ENCODE peak calls at places on chromosomes 2 and 18, in ten cellular contexts. One of them, this sample, is unnamed.

GRCh38 chr2:15058015-15058414 is 425.5 kb downstream of the LRATD1 start:
- DNase-seq in neuronal stem cell: no peak
- DNase-seq in AG09319: no peak
- DNase-seq in stimulated activated CD8-positive, alpha-beta memory T cell treated with anti-CD3 and anti-CD28 coated beads, Interleukin-7, amount 100 ng/mL, for 1 hour: no peak
- DNase-seq in adipocyte: no peak
- DNase-seq in nucleus accumbens: no peak
- DNase-seq in stimulated activated CD4-positive, alpha-beta T cell treated with anti-CD3 and anti-CD28 coated beads, Interleukin-15, amount 100 ng/mL, for 24 hours: peak; percentile 38
- DNase-seq in body of pancreas: no peak
- DNase-seq in HCT116: peak; percentile 12
- DNase-seq in mesendoderm: peak; percentile 55
- DNase-seq in this sample: no peak

GRCh38 chr2:8517850-8518480 is 163.9 kb upstream of the ID2 start:
- DNase-seq in stimulated activated CD8-positive, alpha-beta memory T cell treated with anti-CD3 and anti-CD28 coated beads, Interleukin-7, amount 100 ng/mL, for 1 hour: no peak
- DNase-seq in nucleus accumbens: no peak
- DNase-seq in HCT116: no peak
- DNase-seq in body of pancreas: no peak
- DNase-seq in AG09319: no peak
- DNase-seq in mesendoderm: no peak
- DNase-seq in neuronal stem cell: peak; percentile 24
- DNase-seq in adipocyte: no peak
- DNase-seq in stimulated activated CD4-positive, alpha-beta T cell treated with anti-CD3 and anti-CD28 coated beads, Interleukin-15, amount 100 ng/mL, for 24 hours: no peak
- DNase-seq in this sample: no peak

GRCh38 chr2:238099709-238100048 is 461 bp upstream of the ESPNL start:
- DNase-seq in nucleus accumbens: no peak
- DNase-seq in AG09319: no peak
- DNase-seq in stimulated activated CD4-positive, alpha-beta T cell treated with anti-CD3 and anti-CD28 coated beads, Interleukin-15, amount 100 ng/mL, for 24 hours: no peak
- DNase-seq in body of pancreas: peak; percentile 9
- DNase-seq in stimulated activated CD8-positive, alpha-beta memory T cell treated with anti-CD3 and anti-CD28 coated beads, Interleukin-7, amount 100 ng/mL, for 1 hour: no peak
- DNase-seq in HCT116: no peak
- DNase-seq in adipocyte: no peak
- DNase-seq in neuronal stem cell: no peak
- DNase-seq in mesendoderm: no peak
- DNase-seq in this sample: no peak

GRCh38 chr2:220029013-220029412 is 401.6 kb downstream of the SLC4A3 start:
- DNase-seq in HCT116: no peak
- DNase-seq in neuronal stem cell: no peak
- DNase-seq in stimulated activated CD4-positive, alpha-beta T cell treated with anti-CD3 and anti-CD28 coated beads, Interleukin-15, amount 100 ng/mL, for 24 hours: no peak
- DNase-seq in adipocyte: no peak
- DNase-seq in nucleus accumbens: no peak
- DNase-seq in stimulated activated CD8-positive, alpha-beta memory T cell treated with anti-CD3 and anti-CD28 coated beads, Interleukin-7, amount 100 ng/mL, for 1 hour: no peak
- DNase-seq in body of pancreas: no peak
- DNase-seq in mesendoderm: no peak
- DNase-seq in AG09319: no peak
- DNase-seq in this sample: no peak

GRCh38 chr2:134683561-134684112 is 35.2 kb downstream of the TMEM163 start:
- DNase-seq in AG09319: no peak
- DNase-seq in nucleus accumbens: no peak
- DNase-seq in stimulated activated CD4-positive, alpha-beta T cell treated with anti-CD3 and anti-CD28 coated beads, Interleukin-15, amount 100 ng/mL, for 24 hours: peak; percentile 11
- DNase-seq in adipocyte: no peak
- DNase-seq in mesendoderm: no peak
- DNase-seq in body of pancreas: peak; percentile 66
- DNase-seq in HCT116: no peak
- DNase-seq in neuronal stem cell: no peak
- DNase-seq in stimulated activated CD8-positive, alpha-beta memory T cell treated with anti-CD3 and anti-CD28 coated beads, Interleukin-7, amount 100 ng/mL, for 1 hour: no peak
- DNase-seq in this sample: peak; percentile 24

GRCh38 chr18:48831113-48831759 is 119.5 kb downstream of the SMAD7 start:
- DNase-seq in stimulated activated CD4-positive, alpha-beta T cell treated with anti-CD3 and anti-CD28 coated beads, Interleukin-15, amount 100 ng/mL, for 24 hours: no peak
- DNase-seq in HCT116: no peak
- DNase-seq in adipocyte: no peak
- DNase-seq in nucleus accumbens: no peak
- DNase-seq in body of pancreas: no peak
- DNase-seq in stimulated activated CD8-positive, alpha-beta memory T cell treated with anti-CD3 and anti-CD28 coated beads, Interleukin-7, amount 100 ng/mL, for 1 hour: no peak
- DNase-seq in neuronal stem cell: no peak
- DNase-seq in AG09319: no peak
- DNase-seq in mesendoderm: no peak
- DNase-seq in this sample: no peak

GRCh38 chr2:234960091-234961088 is 8.6 kb downstream of the SH3BP4 start:
- DNase-seq in stimulated activated CD8-positive, alpha-beta memory T cell treated with anti-CD3 and anti-CD28 coated beads, Interleukin-7, amount 100 ng/mL, for 1 hour: no peak
- DNase-seq in mesendoderm: no peak
- DNase-seq in HCT116: no peak
- DNase-seq in stimulated activated CD4-positive, alpha-beta T cell treated with anti-CD3 and anti-CD28 coated beads, Interleukin-15, amount 100 ng/mL, for 24 hours: no peak
- DNase-seq in AG09319: peak; percentile 44
- DNase-seq in neuronal stem cell: no peak
- DNase-seq in body of pancreas: peak; percentile 5
- DNase-seq in nucleus accumbens: no peak
- DNase-seq in adipocyte: no peak
- DNase-seq in this sample: no peak

GRCh38 chr18:67199993-67200617 is 316.4 kb downstream of the DSEL start:
- DNase-seq in stimulated activated CD8-positive, alpha-beta memory T cell treated with anti-CD3 and anti-CD28 coated beads, Interleukin-7, amount 100 ng/mL, for 1 hour: no peak
- DNase-seq in body of pancreas: no peak
- DNase-seq in mesendoderm: peak; percentile 59
- DNase-seq in nucleus accumbens: no peak
- DNase-seq in AG09319: peak; percentile 14
- DNase-seq in HCT116: peak; percentile 8
- DNase-seq in stimulated activated CD4-positive, alpha-beta T cell treated with anti-CD3 and anti-CD28 coated beads, Interleukin-15, amount 100 ng/mL, for 24 hours: no peak
- DNase-seq in adipocyte: peak; percentile 84
- DNase-seq in neuronal stem cell: peak; percentile 48
- DNase-seq in this sample: no peak

GRCh38 chr2:59025157-59025757 is 784.1 kb upstream of the FANCL start:
- DNase-seq in HCT116: peak; percentile 8
- DNase-seq in stimulated activated CD8-positive, alpha-beta memory T cell treated with anti-CD3 and anti-CD28 coated beads, Interleukin-7, amount 100 ng/mL, for 1 hour: no peak
- DNase-seq in mesendoderm: peak; percentile 64
- DNase-seq in nucleus accumbens: no peak
- DNase-seq in stimulated activated CD4-positive, alpha-beta T cell treated with anti-CD3 and anti-CD28 coated beads, Interleukin-15, amount 100 ng/mL, for 24 hours: peak; percentile 26
- DNase-seq in AG09319: no peak
- DNase-seq in body of pancreas: peak; percentile 26
- DNase-seq in adipocyte: peak; percentile 43
- DNase-seq in neuronal stem cell: peak; percentile 32
- DNase-seq in this sample: peak; percentile 3

GRCh38 chr2:205051417-205051816 is 506.1 kb downstream of the PARD3B start:
- DNase-seq in stimulated activated CD8-positive, alpha-beta memory T cell treated with anti-CD3 and anti-CD28 coated beads, Interleukin-7, amount 100 ng/mL, for 1 hour: no peak
- DNase-seq in HCT116: no peak
- DNase-seq in nucleus accumbens: no peak
- DNase-seq in body of pancreas: no peak
- DNase-seq in adipocyte: peak; percentile 29
- DNase-seq in stimulated activated CD4-positive, alpha-beta T cell treated with anti-CD3 and anti-CD28 coated beads, Interleukin-15, amount 100 ng/mL, for 24 hours: no peak
- DNase-seq in mesendoderm: no peak
- DNase-seq in neuronal stem cell: no peak
- DNase-seq in AG09319: no peak
- DNase-seq in this sample: no peak

This sample was measured in NK-92 treated with Interleukin-12 subunit alpha and Interleukin-12 subunit beta, amount 100 ng/mL, for 24 hours.